ENCODE peak calls at places on chromosome 21, in four cellular contexts. One of them, this sample, is unnamed.
A peak's percentile ranks its signal among the peaks of the same experiment; 100 is the strongest.

GRCh38 chr21:33825898-33826297 is 89.7 kb downstream of the ATP5PO start:
- DNase-seq in upper lobe of left lung: no peak
- DNase-seq in MM.1S: no peak
- DNase-seq in mucosa of descending colon: no peak
- DNase-seq in this sample: no peak

GRCh38 chr21:36723371-36723881 is 24.5 kb downstream of the SIM2 start:
- DNase-seq in upper lobe of left lung: no peak
- DNase-seq in MM.1S: no peak
- DNase-seq in mucosa of descending colon: no peak
- DNase-seq in this sample: no peak

GRCh38 chr21:43195131-43196021 is 26.6 kb downstream of the CRYAA start:
- DNase-seq in upper lobe of left lung: peak; percentile 61
- DNase-seq in MM.1S: no peak
- DNase-seq in mucosa of descending colon: peak; percentile 24
- DNase-seq in this sample: no peak

GRCh38 chr21:42056468-42056867 is 14.6 kb upstream of the UMODL1 start:
- DNase-seq in upper lobe of left lung: no peak
- DNase-seq in MM.1S: no peak
- DNase-seq in mucosa of descending colon: peak; percentile 72
- DNase-seq in this sample: no peak

GRCh38 chr21:25837545-25838263 is 102.9 kb downstream of the GABPA start:
- DNase-seq in upper lobe of left lung: no peak
- DNase-seq in MM.1S: no peak
- DNase-seq in mucosa of descending colon: no peak
- DNase-seq in this sample: no peak

GRCh38 chr21:32653326-32653901 is 41.2 kb upstream of the CFAP298 start:
- DNase-seq in upper lobe of left lung: no peak
- DNase-seq in MM.1S: peak; percentile 56
- DNase-seq in mucosa of descending colon: no peak
- DNase-seq in this sample: no peak

GRCh38 chr21:42736646-42737350 is 83.4 kb downstream of the PDE9A start:
- DNase-seq in upper lobe of left lung: peak; percentile 46
- DNase-seq in MM.1S: no peak
- DNase-seq in mucosa of descending colon: no peak
- DNase-seq in this sample: no peak

GRCh38 chr21:25513810-25514209 is 93.5 kb downstream of the MRPL39 start:
- DNase-seq in upper lobe of left lung: no peak
- DNase-seq in MM.1S: no peak
- DNase-seq in mucosa of descending colon: no peak
- DNase-seq in this sample: no peak

GRCh38 chr21:33265664-33266049 is 510 bp upstream of the IL10RB start:
- DNase-seq in upper lobe of left lung: no peak
- DNase-seq in MM.1S: peak; percentile 54
- DNase-seq in mucosa of descending colon: peak; percentile 51
- DNase-seq in this sample: peak; percentile 27

GRCh38 chr21:31873696-31874599 is 1.1 kb downstream of the HUNK start:
- DNase-seq in upper lobe of left lung: peak; percentile 94
- DNase-seq in MM.1S: peak; percentile 60
- DNase-seq in mucosa of descending colon: peak; percentile 85
- DNase-seq in this sample: peak; percentile 40

GRCh38 chr21:14878971-14879370 is 185.8 kb downstream of the NRIP1 start:
- DNase-seq in upper lobe of left lung: no peak
- DNase-seq in MM.1S: no peak
- DNase-seq in mucosa of descending colon: no peak
- DNase-seq in this sample: no peak

GRCh38 chr21:42319368-42319767 is 4.2 kb upstream of the TFF3 start:
- DNase-seq in upper lobe of left lung: peak; percentile 44
- DNase-seq in MM.1S: no peak
- DNase-seq in mucosa of descending colon: peak; percentile 64
- DNase-seq in this sample: no peak

GRCh38 chr21:22416555-22416954 is 1418.3 kb downstream of the NCAM2 start:
- DNase-seq in upper lobe of left lung: no peak
- DNase-seq in MM.1S: no peak
- DNase-seq in mucosa of descending colon: no peak
- DNase-seq in this sample: no peak

GRCh38 chr21:23578027-23578426 is 2029.3 kb downstream of the MRPL39 start:
- DNase-seq in upper lobe of left lung: no peak
- DNase-seq in MM.1S: no peak
- DNase-seq in mucosa of descending colon: no peak
- DNase-seq in this sample: no peak

GRCh38 chr21:15775291-15775690 is 45.5 kb downstream of the USP25 start:
- DNase-seq in upper lobe of left lung: no peak
- DNase-seq in MM.1S: no peak
- DNase-seq in mucosa of descending colon: no peak
- DNase-seq in this sample: no peak

GRCh38 chr21:15005391-15005790 is 59.4 kb downstream of the NRIP1 start:
- DNase-seq in upper lobe of left lung: no peak
- DNase-seq in MM.1S: no peak
- DNase-seq in mucosa of descending colon: no peak
- DNase-seq in this sample: no peak

GRCh38 chr21:26169611-26170470 is 729 bp downstream of the APP start:
- DNase-seq in upper lobe of left lung: peak; percentile 92
- DNase-seq in MM.1S: peak; percentile 68
- DNase-seq in mucosa of descending colon: peak; percentile 81
- DNase-seq in this sample: peak; percentile 12

GRCh38 chr21:31184462-31184861 is 146.2 kb upstream of the KRTAP19-8 start:
- DNase-seq in upper lobe of left lung: no peak
- DNase-seq in MM.1S: no peak
- DNase-seq in mucosa of descending colon: no peak
- DNase-seq in this sample: peak; percentile 58

GRCh38 chr21:43861716-43862115 is 3.3 kb upstream of the AGPAT3 start:
- DNase-seq in upper lobe of left lung: no peak
- DNase-seq in MM.1S: peak; percentile 44
- DNase-seq in mucosa of descending colon: no peak
- DNase-seq in this sample: no peak

GRCh38 chr21:42806489-42807140 is 72.7 kb downstream of the WDR4 start:
- DNase-seq in upper lobe of left lung: no peak
- DNase-seq in MM.1S: no peak
- DNase-seq in mucosa of descending colon: no peak
- DNase-seq in this sample: no peak

GRCh38 chr21:14414932-14415508 is 32.1 kb upstream of the HSPA13 start:
- DNase-seq in upper lobe of left lung: no peak
- DNase-seq in MM.1S: no peak
- DNase-seq in mucosa of descending colon: no peak
- DNase-seq in this sample: no peak

GRCh38 chr21:33412832-33413519 is 9.8 kb downstream of the IFNGR2 start:
- DNase-seq in upper lobe of left lung: no peak
- DNase-seq in MM.1S: peak; percentile 62
- DNase-seq in mucosa of descending colon: no peak
- DNase-seq in this sample: no peak

GRCh38 chr21:34006603-34007168 is 66.7 kb upstream of the MRPS6 start:
- DNase-seq in upper lobe of left lung: no peak
- DNase-seq in MM.1S: no peak
- DNase-seq in mucosa of descending colon: no peak
- DNase-seq in this sample: no peak

GRCh38 chr21:25563399-25564116 is 43.7 kb downstream of the MRPL39 start:
- DNase-seq in upper lobe of left lung: no peak
- DNase-seq in MM.1S: no peak
- DNase-seq in mucosa of descending colon: no peak
- DNase-seq in this sample: peak; percentile 14

GRCh38 chr21:43578677-43579313 is 80.5 kb downstream of the HSF2BP start:
- DNase-seq in upper lobe of left lung: no peak
- DNase-seq in MM.1S: no peak
- DNase-seq in mucosa of descending colon: no peak
- DNase-seq in this sample: no peak

GRCh38 chr21:33268736-33269441 is 2.7 kb downstream of the IL10RB start:
- DNase-seq in upper lobe of left lung: no peak
- DNase-seq in MM.1S: peak; percentile 97
- DNase-seq in mucosa of descending colon: peak; percentile 96
- DNase-seq in this sample: peak; percentile 32

DNA sequence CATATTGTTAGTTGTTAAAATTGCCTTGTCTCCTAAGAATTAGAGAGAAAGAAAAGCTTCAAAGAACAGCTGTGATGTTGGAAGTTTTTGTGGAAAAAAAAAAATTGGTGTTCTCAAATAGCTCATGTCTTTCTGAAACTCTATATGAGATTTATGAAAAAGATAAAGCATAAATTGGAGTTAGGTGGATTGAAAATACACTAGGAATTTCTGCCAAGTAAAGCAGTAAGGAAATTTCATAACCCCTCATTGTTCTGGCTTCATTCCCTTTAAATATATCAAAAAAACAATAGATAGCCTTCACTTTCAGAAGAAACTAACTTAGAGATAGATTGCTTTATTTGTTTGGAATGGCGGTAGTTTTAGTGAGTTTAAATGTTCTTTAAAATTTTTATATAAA is 274.0 kb upstream of the ADAMTS5 start:
- DNase-seq in upper lobe of left lung: no peak
- DNase-seq in MM.1S: no peak
- DNase-seq in mucosa of descending colon: no peak
- DNase-seq in this sample: no peak
- H3K9me3 ChIP-seq in upper lobe of left lung: no peaks in the 10 kb centered on the region
- H3K9me3 ChIP-seq in MM.1S: no peaks in the 10 kb centered on the region
- H3K9me3 ChIP-seq in mucosa of descending colon: no peaks in the 10 kb centered on the region
- H3K9me3 ChIP-seq in this sample: no peaks in the 10 kb centered on the region

DNA sequence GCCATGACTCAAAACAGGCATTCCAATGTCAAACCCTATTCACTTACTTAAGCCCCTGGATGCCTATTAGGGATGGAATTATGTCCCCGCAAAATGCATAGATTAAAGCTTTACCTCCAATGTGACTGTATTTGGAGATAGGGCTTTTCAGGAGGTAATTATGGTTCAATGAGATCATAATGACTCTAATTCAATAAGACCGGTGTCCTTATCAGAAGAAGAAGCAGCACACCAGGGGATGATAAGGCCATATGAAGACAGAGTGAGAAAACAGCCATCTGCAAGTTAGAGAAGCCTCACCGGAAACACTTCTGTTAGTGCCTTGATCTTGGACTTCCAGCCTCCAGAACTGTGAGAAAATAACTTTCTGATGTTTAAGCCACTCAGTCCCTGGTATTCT is 1131.8 kb upstream of the TMPRSS15 start:
- DNase-seq in upper lobe of left lung: no peak
- DNase-seq in MM.1S: no peak
- DNase-seq in mucosa of descending colon: no peak
- DNase-seq in this sample: no peak
- H3K9me3 ChIP-seq in upper lobe of left lung: no peaks in the 10 kb centered on the region
- H3K9me3 ChIP-seq in MM.1S: no peaks in the 10 kb centered on the region
- H3K9me3 ChIP-seq in mucosa of descending colon: peaks cover 2% of the 10 kb centered on the region
- H3K9me3 ChIP-seq in this sample: no peaks in the 10 kb centered on the region

GRCh38 chr21:35035581-35035980 is 13.5 kb downstream of the RUNX1 start:
- DNase-seq in upper lobe of left lung: no peak
- DNase-seq in MM.1S: no peak
- DNase-seq in mucosa of descending colon: no peak
- DNase-seq in this sample: no peak
- H3K9me3 ChIP-seq in upper lobe of left lung: no peaks in the 10 kb centered on the region
- H3K9me3 ChIP-seq in MM.1S: no peaks in the 10 kb centered on the region
- H3K9me3 ChIP-seq in mucosa of descending colon: no peaks in the 10 kb centered on the region
- H3K9me3 ChIP-seq in this sample: no peaks in the 10 kb centered on the region

GRCh38 chr21:21196848-21197247 is 198.6 kb downstream of the NCAM2 start:
- DNase-seq in upper lobe of left lung: no peak
- DNase-seq in MM.1S: peak; percentile 22
- DNase-seq in mucosa of descending colon: no peak
- DNase-seq in this sample: no peak
- H3K9me3 ChIP-seq in upper lobe of left lung: no peaks in the 10 kb centered on the region
- H3K9me3 ChIP-seq in MM.1S: no peaks in the 10 kb centered on the region
- H3K9me3 ChIP-seq in mucosa of descending colon: no peaks in the 10 kb centered on the region
- H3K9me3 ChIP-seq in this sample: no peaks in the 10 kb centered on the region

GRCh38 chr21:35196128-35196527 is 147.0 kb upstream of the RUNX1 start:
- DNase-seq in upper lobe of left lung: no peak
- DNase-seq in MM.1S: no peak
- DNase-seq in mucosa of descending colon: no peak
- DNase-seq in this sample: no peak
- H3K9me3 ChIP-seq in upper lobe of left lung: no peaks in the 10 kb centered on the region
- H3K9me3 ChIP-seq in MM.1S: no peaks in the 10 kb centered on the region
- H3K9me3 ChIP-seq in mucosa of descending colon: no peaks in the 10 kb centered on the region
- H3K9me3 ChIP-seq in this sample: no peaks in the 10 kb centered on the region

DNA sequence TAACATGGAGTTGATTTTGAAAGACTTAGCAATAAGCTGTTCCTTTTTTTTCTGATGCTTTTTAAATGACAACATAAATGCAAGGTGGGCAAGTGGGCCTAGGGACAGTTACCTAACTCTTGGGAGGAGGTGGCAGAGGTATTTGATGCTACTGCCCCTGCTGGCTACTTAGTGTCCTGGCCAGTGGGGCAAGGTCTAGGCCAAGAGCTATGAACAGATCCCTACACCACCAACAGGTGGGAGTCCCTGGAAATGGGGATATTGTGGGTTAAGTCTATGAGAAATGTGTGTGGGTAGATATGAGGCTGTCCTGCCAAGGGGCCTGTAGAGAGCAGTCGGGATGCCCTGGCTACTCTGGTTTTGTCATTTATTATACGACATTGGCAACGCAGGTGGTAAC is 31.3 kb upstream of the B3GALT5 start:
- DNase-seq in upper lobe of left lung: no peak
- DNase-seq in MM.1S: no peak
- DNase-seq in mucosa of descending colon: no peak
- DNase-seq in this sample: no peak
- H3K9me3 ChIP-seq in upper lobe of left lung: no peaks in the 10 kb centered on the region
- H3K9me3 ChIP-seq in MM.1S: no peaks in the 10 kb centered on the region
- H3K9me3 ChIP-seq in mucosa of descending colon: no peaks in the 10 kb centered on the region
- H3K9me3 ChIP-seq in this sample: no peaks in the 10 kb centered on the region

DNA sequence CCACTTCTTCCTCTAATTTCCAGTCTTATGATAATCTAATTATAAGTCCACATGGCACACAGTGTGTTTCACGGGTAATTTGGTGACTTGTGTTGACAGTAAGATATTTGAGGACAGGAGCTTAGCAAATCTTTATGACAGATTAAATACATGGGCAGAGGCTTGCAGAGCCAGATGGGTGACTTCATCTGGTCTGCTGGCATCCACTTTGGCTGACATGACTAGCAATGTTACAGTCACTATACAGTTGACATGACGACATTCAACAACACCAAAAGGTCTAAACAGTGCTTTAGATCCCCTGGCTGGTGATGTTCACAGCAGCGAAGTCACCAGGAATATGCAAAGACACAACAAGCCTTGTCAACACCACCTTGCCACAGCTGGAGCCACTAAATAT is 147.2 kb downstream of the ETS2 start:
- DNase-seq in upper lobe of left lung: no peak
- DNase-seq in MM.1S: no peak
- DNase-seq in mucosa of descending colon: no peak
- DNase-seq in this sample: no peak
- H3K9me3 ChIP-seq in upper lobe of left lung: no peaks in the 10 kb centered on the region
- H3K9me3 ChIP-seq in MM.1S: no peaks in the 10 kb centered on the region
- H3K9me3 ChIP-seq in mucosa of descending colon: no peaks in the 10 kb centered on the region
- H3K9me3 ChIP-seq in this sample: no peaks in the 10 kb centered on the region

DNA sequence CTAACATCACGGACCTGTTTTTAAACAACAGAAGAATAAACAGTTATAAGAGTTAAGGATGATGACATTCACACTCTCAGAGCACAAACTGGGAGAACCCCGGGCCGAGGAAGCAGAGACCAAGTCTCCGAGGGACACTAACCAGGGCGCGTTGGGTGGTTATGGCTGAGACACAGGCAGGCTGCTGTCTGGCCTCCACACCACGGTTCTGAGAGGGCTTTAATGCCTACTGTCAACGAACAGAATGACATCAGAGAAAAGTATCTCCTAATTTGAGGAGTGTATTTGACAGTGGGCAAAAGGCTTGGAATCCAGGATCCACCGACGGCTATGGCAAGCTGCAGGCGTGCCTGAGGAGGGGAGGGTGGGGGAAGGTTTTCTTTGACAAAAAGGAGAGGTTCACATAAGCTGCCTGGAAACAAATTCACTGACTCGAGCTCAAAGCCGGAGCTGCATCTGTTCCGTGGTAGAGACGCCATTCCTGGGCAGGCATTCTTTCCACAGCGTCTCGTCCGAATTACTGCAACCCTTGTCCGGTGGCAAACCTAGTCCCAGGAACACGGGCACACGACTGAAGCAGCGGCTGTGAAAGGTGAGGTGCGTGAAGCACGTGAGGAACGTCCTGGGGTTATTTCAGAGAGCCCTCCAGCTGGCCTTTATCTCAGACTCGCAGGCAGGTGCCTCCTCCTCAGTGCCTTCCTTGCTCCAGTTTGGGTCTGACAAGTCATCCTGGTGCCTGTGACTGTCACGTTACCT is 9.4 kb downstream of the POFUT2 start:
- DNase-seq in upper lobe of left lung: no peak
- DNase-seq in MM.1S: no peak
- DNase-seq in mucosa of descending colon: no peak
- DNase-seq in this sample: no peak
- H3K9me3 ChIP-seq in upper lobe of left lung: peaks cover 4% of the 10 kb centered on the region
- H3K9me3 ChIP-seq in MM.1S: no peaks in the 10 kb centered on the region
- H3K9me3 ChIP-seq in mucosa of descending colon: no peaks in the 10 kb centered on the region
- H3K9me3 ChIP-seq in this sample: no peaks in the 10 kb centered on the region